ENCODE peak calls at places on chromosomes 6 and 20, in five cellular contexts. W is LoVo; N is stimulated activated CD8-positive, alpha-beta memory T cell treated with anti-CD3 and anti-CD28 coated beads, Interleukin-15, amount 100 ng/mL, for 48 hours; S is effector memory CD4-positive, alpha-beta T cell; K is GM20000. O is an unnamed sample.

GRCh38 chr6:140032177-140032576 is 657.7 kb upstream of the CITED2 start:
- DNase-seq in W (no peak), N (no peak), K (no peak), S (no peak), O (no peak)

GRCh38 chr6:93562566-93562965 is 143.2 kb upstream of the EPHA7 start:
- DNase-seq in K (no peak), N (no peak), W (no peak), S (no peak), O (no peak)

GRCh38 chr6:41047745-41048742 is 5.0 kb upstream of the APOBEC2 start:
- DNase-seq in K (peak), W (no peak), S (no peak), N (no peak), O (no peak)

GRCh38 chr6:72748759-72749158 is 126.9 kb downstream of the KCNQ5 start:
- DNase-seq in S (no peak), N (peak), K (no peak), W (peak), O (no peak)

GRCh38 chr6:34791842-34792604 is at the start of gene BLTP3A:
- DNase-seq in N (peak), S (peak), K (peak), W (peak), O (peak)

GRCh38 chr6:159594750-159595117 is 98.3 kb downstream of the SOD2 start:
- DNase-seq in N (no peak), K (no peak), W (peak), S (no peak), O (no peak)

GRCh38 chr6:110946498-110946897 is 12.0 kb upstream of the GTF3C6 start:
- DNase-seq in K (no peak), N (no peak), W (no peak), S (no peak), O (no peak)

GRCh38 chr6:100435299-100435698 is 29.4 kb downstream of the SIM1 start:
- DNase-seq in N (no peak), S (no peak), W (no peak), K (no peak), O (no peak)

GRCh38 chr6:11434565-11435326 is 102.8 kb upstream of the TMEM170B start:
- DNase-seq in K (no peak), W (peak), S (no peak), N (no peak), O (no peak)

GRCh38 chr20:58065508-58066361 is 162.7 kb downstream of the ANKRD60 start:
- DNase-seq in K (no peak), W (no peak), N (no peak), S (no peak), O (peak)

GRCh38 chr6:144849920-144850319 is 564.8 kb downstream of the UTRN start:
- DNase-seq in W (no peak), S (no peak), N (no peak), K (no peak), O (no peak)

GRCh38 chr6:118968416-118968815 is 33.5 kb upstream of the MCM9 start:
- DNase-seq in W (peak), S (no peak), K (no peak), N (no peak), O (no peak)

GRCh38 chr20:23226612-23227265 is 123.9 kb upstream of the NXT1 start:
- DNase-seq in K (no peak), N (no peak), S (no peak), W (no peak), O (no peak)

GRCh38 chr6:126380072-126380583 is 40.2 kb downstream of the CENPW start:
- DNase-seq in N (no peak), K (no peak), S (no peak), W (no peak), O (no peak)

GRCh38 chr6:132425176-132425575 is 23.9 kb upstream of the MOXD1 start:
- DNase-seq in S (no peak), W (no peak), K (no peak), N (no peak), O (no peak)

O was measured in activated CD8-positive, alpha-beta T cell treated with anti-CD3 and anti-CD28 coated beads, Interleukin-2, amount 10 ng/mL, durations not matched to agents 7 days and 5 days.